ENCODE peak calls at places on chromosomes 1 and 21, in five cellular contexts. B is coronary artery; Y is ovary; Q is cardiac muscle cell; K is naive thymus-derived CD4-positive, alpha-beta T cell. W is an unnamed sample.

GRCh38 chr1:1775364-1776226 is 2.7 kb downstream of the NADK start:
- DNase-seq in B (no peak), Y (no peak), Q (no peak), K (no peak), W (no peak)

GRCh38 chr1:47684518-47684917 is 246.7 kb downstream of the FOXD2 start:
- DNase-seq in B (peak), Y (no peak), Q (no peak), K (no peak), W (no peak)

GRCh38 chr1:94326329-94326728 is 88.9 kb upstream of the ARHGAP29 start:
- DNase-seq in B (no peak), Y (no peak), Q (peak), K (no peak), W (no peak)

GRCh38 chr1:170290971-170291370 is 145.2 kb downstream of the NTMT2 start:
- DNase-seq in B (no peak), Y (no peak), Q (no peak), K (no peak), W (no peak)

GRCh38 chr21:42761776-42762335 is 108.4 kb downstream of the PDE9A start:
- DNase-seq in B (no peak), Y (no peak), Q (no peak), K (no peak), W (no peak)

GRCh38 chr1:55639051-55639450 is 423.9 kb upstream of the USP24 start:
- DNase-seq in B (no peak), Y (no peak), Q (no peak), K (no peak), W (no peak)

GRCh38 chr1:53737648-53738204 is 1.2 kb downstream of the GLIS1 start:
- DNase-seq in B (no peak), Y (peak), Q (no peak), K (no peak), W (no peak)

GRCh38 chr1:102047724-102048123 is 51.0 kb upstream of the OLFM3 start:
- DNase-seq in B (no peak), Y (no peak), Q (no peak), K (no peak), W (no peak)

GRCh38 chr1:74426208-74426932 is 86.0 kb downstream of the LRRC53 start:
- DNase-seq in B (no peak), Y (no peak), Q (peak), K (no peak), W (no peak)

GRCh38 chr1:231929311-231929710 is 302.7 kb downstream of the DISC1 start:
- DNase-seq in B (no peak), Y (no peak), Q (peak), K (no peak), W (no peak)

GRCh38 chr1:31753623-31754349 is 10.4 kb downstream of the ADGRB2 start:
- DNase-seq in B (no peak), Y (peak), Q (peak), K (no peak), W (no peak)

GRCh38 chr1:57752847-57753246 is 329.0 kb upstream of the DAB1 start:
- DNase-seq in B (no peak), Y (no peak), Q (no peak), K (no peak), W (no peak)

GRCh38 chr1:21234779-21235178 is 55.5 kb downstream of the ECE1 start:
- DNase-seq in B (no peak), Y (no peak), Q (no peak), K (no peak), W (no peak)

GRCh38 chr1:25566730-25567341 is 23.4 kb downstream of the LDLRAP1 start:
- DNase-seq in B (no peak), Y (peak), Q (peak), K (no peak), W (peak)

GRCh38 chr1:198019126-198019525 is 102.0 kb downstream of the LHX9 start:
- DNase-seq in B (no peak), Y (no peak), Q (no peak), K (no peak), W (no peak)

GRCh38 chr1:229258851-229259110 is 12.1 kb upstream of the RAB4A start:
- DNase-seq in B (no peak), Y (no peak), Q (peak), K (no peak), W (no peak)

GRCh38 chr1:227685807-227686206 is 49.3 kb downstream of the JMJD4 start:
- DNase-seq in B (no peak), Y (no peak), Q (no peak), K (no peak), W (no peak)

GRCh38 chr1:9315411-9316079 is 22.9 kb downstream of the SPSB1 start:
- DNase-seq in B (no peak), Y (peak), Q (peak), K (no peak), W (no peak)

GRCh38 chr1:228736844-228737415 is 1.7 kb downstream of the RHOU start:
- DNase-seq in B (no peak), Y (no peak), Q (no peak), K (no peak), W (no peak)

GRCh38 chr21:42426876-42427480 is 23.3 kb downstream of the UBASH3A start:
- DNase-seq in B (no peak), Y (no peak), Q (no peak), K (no peak), W (no peak)

GRCh38 chr1:8831329-8831728 is 13.9 kb upstream of the RERE start:
- DNase-seq in B (peak), Y (no peak), Q (peak), K (no peak), W (no peak)

GRCh38 chr21:44930543-44930981 is 9.3 kb upstream of the SLX9 start:
- DNase-seq in B (no peak), Y (no peak), Q (peak), K (peak), W (no peak)

GRCh38 chr1:91803847-91804545 is 82.0 kb downstream of the TGFBR3 start:
- DNase-seq in B (no peak), Y (no peak), Q (no peak), K (peak), W (no peak)

GRCh38 chr1:210792703-210793102 is 341.2 kb downstream of the KCNH1 start:
- DNase-seq in B (no peak), Y (no peak), Q (peak), K (no peak), W (no peak)

GRCh38 chr1:11918779-11919519 is 7.3 kb downstream of the KIAA2013 start:
- DNase-seq in B (peak), Y (no peak), Q (peak), K (no peak), W (peak)

GRCh38 chr1:111204211-111204883 is 3.9 kb upstream of the DENND2D start:
- DNase-seq in B (no peak), Y (peak), Q (no peak), K (peak), W (no peak)

GRCh38 chr1:163263818-163264217 is 57.9 kb upstream of the NUF2 start:
- DNase-seq in B (no peak), Y (no peak), Q (no peak), K (no peak), W (no peak)

GRCh38 chr21:41777934-41778815 is 11.3 kb upstream of the RIPK4 start:
- DNase-seq in B (peak), Y (peak), Q (peak), K (no peak), W (peak)

GRCh38 chr1:77039739-77040138 is 172.5 kb downstream of the ST6GALNAC5 start:
- DNase-seq in B (no peak), Y (peak), Q (peak), K (no peak), W (peak)

DNA sequence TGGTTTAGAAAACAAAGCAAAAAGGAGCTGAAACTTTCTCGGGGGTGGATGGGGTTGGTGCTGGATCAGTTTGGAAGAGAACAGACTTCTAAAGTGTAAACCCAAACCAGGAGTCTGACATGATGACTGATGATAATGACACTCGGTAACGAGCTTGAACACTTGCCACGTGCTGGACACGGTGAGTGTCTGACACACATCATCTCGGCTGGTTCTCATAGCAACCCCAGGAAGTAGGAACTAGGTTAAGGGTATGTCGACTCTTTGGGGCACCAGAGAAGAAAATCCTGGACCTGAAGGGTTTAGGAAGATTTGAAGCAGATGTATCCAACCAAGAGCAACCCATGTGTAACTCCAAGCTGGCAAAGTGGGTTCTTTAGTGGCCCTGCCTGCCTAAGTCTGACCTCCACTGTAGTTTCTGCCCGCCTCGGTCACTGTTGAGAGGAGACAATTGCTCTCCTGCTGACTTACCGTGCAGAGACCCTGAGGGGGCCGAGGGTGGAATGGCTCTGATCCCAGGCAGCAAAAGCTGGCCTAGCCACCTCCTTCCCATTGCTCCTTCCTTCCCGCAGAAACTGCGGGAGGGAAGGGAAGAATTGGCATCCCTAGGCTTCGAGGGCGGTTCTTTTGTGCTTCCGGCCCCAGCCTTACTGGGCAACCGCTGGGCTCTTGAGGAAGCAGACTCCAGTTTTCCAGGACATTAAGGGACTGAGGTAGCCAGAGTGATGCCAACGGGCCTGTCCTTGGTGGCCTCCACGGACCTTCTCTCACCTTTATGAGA is 156.0 kb downstream of the TOMM20 start:
- DNase-seq in B (no peak), Y (no peak), Q (no peak), K (no peak), W (peak)
- H3K27ac ChIP-seq in B (no peak), Y (no peak), Q (no peak), K (no peak), W (peak)

DNA sequence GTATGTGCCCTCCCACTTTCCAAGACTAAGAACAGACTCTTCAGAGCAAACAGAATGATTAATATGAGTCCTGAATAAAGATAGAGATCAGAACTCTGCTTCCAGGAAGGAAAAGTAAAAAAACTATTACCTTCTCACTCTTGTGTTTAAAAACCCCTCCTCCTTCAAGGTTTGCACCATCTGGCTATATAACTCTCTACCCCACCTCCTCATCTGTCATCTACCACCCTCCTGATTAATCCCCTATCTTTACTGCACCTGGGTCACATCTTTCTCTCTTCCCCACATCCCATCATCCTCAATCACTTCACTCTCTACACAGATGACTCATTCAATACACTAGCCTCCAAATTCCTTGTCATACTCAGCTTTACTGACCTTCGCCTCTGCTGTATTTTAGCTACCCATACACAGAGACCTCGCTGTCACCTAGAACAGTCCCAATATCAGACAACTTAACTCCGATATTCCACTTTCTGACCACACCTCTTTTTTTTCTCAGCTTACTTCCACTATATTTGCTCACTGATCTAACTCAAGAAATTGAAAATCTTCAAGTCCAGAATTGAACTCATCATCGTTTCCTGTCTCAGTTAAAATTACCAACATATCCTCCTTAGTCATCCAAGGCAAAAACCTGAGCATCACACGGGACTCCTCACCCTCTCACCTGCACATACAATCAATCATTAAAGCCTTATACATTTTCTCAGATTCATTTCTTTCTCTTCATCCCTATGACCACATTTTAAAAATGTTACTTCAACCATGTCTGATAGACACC is 3.6 kb downstream of the SCMH1 start:
- DNase-seq in B (no peak), Y (no peak), Q (no peak), K (no peak), W (no peak)
- H3K27ac ChIP-seq in B (no peak), Y (no peak), Q (peak), K (no peak), W (no peak)

DNA sequence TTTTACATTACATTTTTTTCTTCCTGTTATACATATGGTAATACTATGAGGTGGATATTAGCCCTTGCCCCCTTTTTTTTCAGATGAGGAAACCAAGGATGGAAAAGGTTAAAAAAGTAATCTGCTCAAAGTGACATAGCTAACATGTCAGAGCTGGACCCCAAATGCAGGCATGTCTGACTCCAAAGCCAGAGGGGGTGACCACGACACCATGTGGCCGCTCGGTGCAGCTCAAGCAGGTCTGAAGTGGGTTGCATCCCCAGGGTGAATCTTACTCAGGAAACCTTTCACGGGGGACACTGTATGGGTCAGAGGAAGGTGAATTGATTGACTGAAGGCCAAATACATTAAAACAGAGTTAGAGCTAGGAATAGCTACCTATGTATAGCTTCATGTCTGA is 34.8 kb downstream of the CD34 start:
- DNase-seq in B (no peak), Y (no peak), Q (no peak), K (no peak), W (no peak)
- H3K27ac ChIP-seq in B (no peak), Y (no peak), Q (no peak), K (no peak), W (no peak)

DNA sequence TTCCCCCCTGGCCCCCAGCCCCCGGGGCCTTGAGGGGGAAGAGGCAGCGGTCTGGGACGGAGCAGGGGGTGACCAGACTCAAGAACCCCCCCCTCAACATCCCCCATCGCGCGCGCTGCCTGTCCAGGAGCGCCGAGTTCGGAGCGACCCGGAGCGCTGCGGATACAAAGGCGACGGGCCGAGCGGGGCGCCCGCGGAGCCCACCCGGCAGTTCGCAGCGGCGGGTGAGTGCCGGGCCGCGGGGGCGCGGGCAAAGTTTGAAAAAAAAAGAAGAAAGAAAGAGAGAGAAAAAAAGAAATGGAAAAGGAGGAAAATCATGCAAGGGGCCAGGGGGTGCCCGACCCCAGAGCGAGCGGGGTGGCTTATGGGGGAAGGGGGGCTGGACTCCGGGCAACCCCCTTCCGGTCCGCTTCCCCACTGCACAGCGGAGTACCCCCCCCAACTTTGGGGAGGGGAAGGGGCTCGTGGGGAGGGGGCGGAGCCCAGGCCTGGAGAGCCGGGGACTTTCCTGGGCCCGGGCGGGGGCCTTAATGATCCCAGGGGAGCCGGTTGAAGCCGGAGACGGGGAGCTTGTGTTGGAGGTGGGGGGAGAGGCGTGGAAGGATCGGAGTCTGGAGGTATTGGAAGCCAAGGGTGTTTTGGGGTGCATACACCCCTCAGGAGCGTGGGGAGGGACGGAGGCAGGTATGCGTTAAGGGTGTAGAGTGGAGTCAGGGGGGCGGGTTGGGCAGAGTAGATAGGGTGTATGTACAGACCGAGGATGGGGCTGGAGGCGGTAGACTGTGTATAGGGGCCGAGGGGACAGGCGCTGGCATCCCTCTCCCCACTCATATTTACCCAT is 502 bp downstream of the VANGL2 start:
- DNase-seq in B (no peak), Y (peak), Q (no peak), K (no peak), W (no peak)
- H3K27ac ChIP-seq in B (no peak), Y (peak), Q (peak), K (no peak), W (peak)

GRCh38 chr1:16125483-16125882 is 30.4 kb downstream of the EPHA2 start:
- DNase-seq in B (no peak), Y (no peak), Q (no peak), K (no peak), W (no peak)

GRCh38 chr1:16126738-16127515 is 28.9 kb downstream of the EPHA2 start:
- DNase-seq in B (no peak), Y (no peak), Q (no peak), K (no peak), W (no peak)

GRCh38 chr1:16124377-16125087 is 31.3 kb downstream of the EPHA2 start:
- DNase-seq in B (no peak), Y (no peak), Q (no peak), K (no peak), W (peak)

GRCh38 chr1:16126160-16126559 is 29.7 kb downstream of the EPHA2 start:
- DNase-seq in B (no peak), Y (no peak), Q (no peak), K (no peak), W (peak)

GRCh38 chr1:16125088-16125470 is 30.8 kb downstream of the EPHA2 start:
- DNase-seq in B (no peak), Y (no peak), Q (no peak), K (no peak), W (no peak)
- H3K27ac ChIP-seq in B (no peak), Y (no peak), Q (no peak), K (no peak), W (peak)

GRCh38 chr1:205719762-205720161 is 30.2 kb downstream of the NUCKS1 start:
- DNase-seq in B (no peak), Y (no peak), Q (no peak), K (no peak), W (no peak)

GRCh38 chr1:205714906-205715246 is 34.6 kb upstream of the SLC45A3 start:
- DNase-seq in B (no peak), Y (no peak), Q (no peak), K (no peak), W (no peak)

GRCh38 chr1:205716371-205717132 is 33.4 kb downstream of the NUCKS1 start:
- DNase-seq in B (no peak), Y (no peak), Q (no peak), K (no peak), W (no peak)

GRCh38 chr1:205715628-205716027 is 34.4 kb downstream of the NUCKS1 start:
- DNase-seq in B (no peak), Y (no peak), Q (no peak), K (no peak), W (no peak)

GRCh38 chr1:205719015-205719414 is 31.0 kb downstream of the NUCKS1 start:
- DNase-seq in B (no peak), Y (no peak), Q (no peak), K (no peak), W (no peak)
- H3K27ac ChIP-seq in B (no peak), Y (no peak), Q (no peak), K (no peak), W (no peak)